ENCODE peak calls at places on chromosomes 12 and 14, in eight cellular contexts. One of them, this sample, is unnamed.
A peak's percentile ranks its signal among the peaks of the same experiment; 100 is the strongest.

GRCh38 chr12:71799105-71799504 is 40.5 kb upstream of the TBC1D15 start:
- DNase-seq in neural progenitor cell: peak; percentile 14
- DNase-seq in lung microvascular endothelial cell: peak; percentile 53
- DNase-seq in G401: no peak
- DNase-seq in HL-60: no peak
- DNase-seq in NCI-H526: no peak
- DNase-seq in HCT116: no peak
- DNase-seq in naive thymus-derived CD4-positive, alpha-beta T cell: no peak
- DNase-seq in this sample: no peak

GRCh38 chr12:1533205-1533601 is 61.2 kb downstream of the FBXL14 start:
- DNase-seq in NCI-H526: peak; percentile 68
- DNase-seq in G401: peak; percentile 44
- DNase-seq in naive thymus-derived CD4-positive, alpha-beta T cell: no peak
- DNase-seq in HL-60: peak; percentile 21
- DNase-seq in neural progenitor cell: no peak
- DNase-seq in HCT116: no peak
- DNase-seq in lung microvascular endothelial cell: no peak
- DNase-seq in this sample: peak; percentile 19

GRCh38 chr14:97445367-97445766 is 648.2 kb downstream of the VRK1 start:
- DNase-seq in lung microvascular endothelial cell: no peak
- DNase-seq in neural progenitor cell: no peak
- DNase-seq in G401: no peak
- DNase-seq in HCT116: no peak
- DNase-seq in naive thymus-derived CD4-positive, alpha-beta T cell: no peak
- DNase-seq in NCI-H526: peak; percentile 96
- DNase-seq in HL-60: no peak
- DNase-seq in this sample: no peak

GRCh38 chr14:58072288-58073071 is 79.5 kb downstream of the ARMH4 start:
- DNase-seq in G401: peak; percentile 83
- DNase-seq in lung microvascular endothelial cell: peak; percentile 80
- DNase-seq in naive thymus-derived CD4-positive, alpha-beta T cell: peak; percentile 29
- DNase-seq in HCT116: peak; percentile 65
- DNase-seq in HL-60: peak; percentile 57
- DNase-seq in NCI-H526: peak; percentile 26
- DNase-seq in neural progenitor cell: peak; percentile 77
- DNase-seq in this sample: no peak

GRCh38 chr12:6925543-6926279 is 2.0 kb upstream of the ATN1 start:
- DNase-seq in HCT116: peak; percentile 90
- DNase-seq in naive thymus-derived CD4-positive, alpha-beta T cell: no peak
- DNase-seq in G401: peak; percentile 94
- DNase-seq in HL-60: no peak
- DNase-seq in NCI-H526: no peak
- DNase-seq in neural progenitor cell: peak; percentile 77
- DNase-seq in lung microvascular endothelial cell: no peak
- DNase-seq in this sample: no peak

GRCh38 chr14:39368261-39368959 is 63.8 kb downstream of the FBXO33 start:
- DNase-seq in NCI-H526: peak; percentile 8
- DNase-seq in naive thymus-derived CD4-positive, alpha-beta T cell: no peak
- DNase-seq in lung microvascular endothelial cell: peak; percentile 81
- DNase-seq in neural progenitor cell: peak; percentile 89
- DNase-seq in HCT116: peak; percentile 44
- DNase-seq in G401: peak; percentile 87
- DNase-seq in HL-60: peak; percentile 56
- DNase-seq in this sample: no peak

GRCh38 chr12:92444763-92445162 is 258.0 kb upstream of the PLEKHG7 start:
- DNase-seq in neural progenitor cell: no peak
- DNase-seq in lung microvascular endothelial cell: no peak
- DNase-seq in HCT116: no peak
- DNase-seq in naive thymus-derived CD4-positive, alpha-beta T cell: no peak
- DNase-seq in NCI-H526: no peak
- DNase-seq in HL-60: peak; percentile 86
- DNase-seq in G401: no peak
- DNase-seq in this sample: no peak

GRCh38 chr14:77342726-77343397 is 22.0 kb downstream of the GSTZ1 start:
- DNase-seq in neural progenitor cell: no peak
- DNase-seq in HCT116: no peak
- DNase-seq in lung microvascular endothelial cell: no peak
- DNase-seq in G401: no peak
- DNase-seq in naive thymus-derived CD4-positive, alpha-beta T cell: no peak
- DNase-seq in NCI-H526: no peak
- DNase-seq in HL-60: no peak
- DNase-seq in this sample: no peak

GRCh38 chr14:95993768-95994592 is 45.2 kb upstream of the C14orf132 start:
- DNase-seq in G401: peak; percentile 75
- DNase-seq in NCI-H526: peak; percentile 40
- DNase-seq in lung microvascular endothelial cell: peak; percentile 63
- DNase-seq in naive thymus-derived CD4-positive, alpha-beta T cell: no peak
- DNase-seq in HCT116: peak; percentile 43
- DNase-seq in neural progenitor cell: peak; percentile 91
- DNase-seq in HL-60: peak; percentile 17
- DNase-seq in this sample: no peak

GRCh38 chr14:104392001-104392395 is 187.6 kb upstream of the C14orf180 start:
- DNase-seq in NCI-H526: no peak
- DNase-seq in G401: no peak
- DNase-seq in HCT116: no peak
- DNase-seq in HL-60: no peak
- DNase-seq in neural progenitor cell: no peak
- DNase-seq in lung microvascular endothelial cell: no peak
- DNase-seq in naive thymus-derived CD4-positive, alpha-beta T cell: peak; percentile 17
- DNase-seq in this sample: no peak

GRCh38 chr12:4217091-4217490 is 56.5 kb upstream of the CCND2 start:
- DNase-seq in naive thymus-derived CD4-positive, alpha-beta T cell: no peak
- DNase-seq in neural progenitor cell: no peak
- DNase-seq in lung microvascular endothelial cell: no peak
- DNase-seq in HCT116: no peak
- DNase-seq in HL-60: peak; percentile 46
- DNase-seq in NCI-H526: no peak
- DNase-seq in G401: no peak
- DNase-seq in this sample: no peak

GRCh38 chr14:21171128-21171527 is 15.3 kb upstream of the OR5AU1 start:
- DNase-seq in G401: no peak
- DNase-seq in neural progenitor cell: no peak
- DNase-seq in HCT116: no peak
- DNase-seq in HL-60: no peak
- DNase-seq in lung microvascular endothelial cell: no peak
- DNase-seq in NCI-H526: no peak
- DNase-seq in naive thymus-derived CD4-positive, alpha-beta T cell: no peak
- DNase-seq in this sample: no peak

GRCh38 chr12:28497889-28498411 is 307.7 kb downstream of the CCDC91 start:
- DNase-seq in NCI-H526: no peak
- DNase-seq in naive thymus-derived CD4-positive, alpha-beta T cell: no peak
- DNase-seq in HCT116: peak; percentile 7
- DNase-seq in G401: no peak
- DNase-seq in HL-60: no peak
- DNase-seq in lung microvascular endothelial cell: no peak
- DNase-seq in neural progenitor cell: no peak
- DNase-seq in this sample: no peak

GRCh38 chr14:28436821-28437220 is 329.8 kb upstream of the FOXG1 start:
- DNase-seq in HCT116: no peak
- DNase-seq in lung microvascular endothelial cell: no peak
- DNase-seq in naive thymus-derived CD4-positive, alpha-beta T cell: no peak
- DNase-seq in neural progenitor cell: no peak
- DNase-seq in G401: no peak
- DNase-seq in HL-60: no peak
- DNase-seq in NCI-H526: no peak
- DNase-seq in this sample: no peak

GRCh38 chr12:89390802-89391673 is 38.7 kb upstream of the DUSP6 start:
- DNase-seq in G401: peak; percentile 45
- DNase-seq in NCI-H526: no peak
- DNase-seq in neural progenitor cell: no peak
- DNase-seq in naive thymus-derived CD4-positive, alpha-beta T cell: no peak
- DNase-seq in HL-60: peak; percentile 28
- DNase-seq in lung microvascular endothelial cell: no peak
- DNase-seq in HCT116: no peak
- DNase-seq in this sample: no peak

GRCh38 chr14:100067971-100068959 is 3.0 kb downstream of the EVL start:
- DNase-seq in G401: no peak
- DNase-seq in HCT116: peak; percentile 21
- DNase-seq in neural progenitor cell: no peak
- DNase-seq in lung microvascular endothelial cell: peak; percentile 65
- DNase-seq in NCI-H526: no peak
- DNase-seq in naive thymus-derived CD4-positive, alpha-beta T cell: peak; percentile 86
- DNase-seq in HL-60: peak; percentile 82
- DNase-seq in this sample: peak; percentile 87

GRCh38 chr12:14554281-14555008 is 13.2 kb downstream of the PLBD1 start:
- DNase-seq in naive thymus-derived CD4-positive, alpha-beta T cell: no peak
- DNase-seq in neural progenitor cell: no peak
- DNase-seq in NCI-H526: no peak
- DNase-seq in HCT116: peak; percentile 13
- DNase-seq in lung microvascular endothelial cell: peak; percentile 47
- DNase-seq in HL-60: peak; percentile 78
- DNase-seq in G401: peak; percentile 66
- DNase-seq in this sample: no peak

GRCh38 chr14:104152246-104152575 is 13.8 kb downstream of the KIF26A start:
- DNase-seq in naive thymus-derived CD4-positive, alpha-beta T cell: no peak
- DNase-seq in HL-60: no peak
- DNase-seq in lung microvascular endothelial cell: no peak
- DNase-seq in HCT116: no peak
- DNase-seq in NCI-H526: no peak
- DNase-seq in G401: no peak
- DNase-seq in neural progenitor cell: no peak
- DNase-seq in this sample: no peak

GRCh38 chr14:42944284-42944683 is 1337.6 kb downstream of the LRFN5 start:
- DNase-seq in G401: no peak
- DNase-seq in neural progenitor cell: no peak
- DNase-seq in naive thymus-derived CD4-positive, alpha-beta T cell: no peak
- DNase-seq in lung microvascular endothelial cell: no peak
- DNase-seq in NCI-H526: no peak
- DNase-seq in HL-60: no peak
- DNase-seq in HCT116: no peak
- DNase-seq in this sample: no peak

GRCh38 chr12:121001060-121001459 is 15.2 kb downstream of the C12orf43 start:
- DNase-seq in HCT116: no peak
- DNase-seq in NCI-H526: no peak
- DNase-seq in lung microvascular endothelial cell: no peak
- DNase-seq in G401: no peak
- DNase-seq in naive thymus-derived CD4-positive, alpha-beta T cell: no peak
- DNase-seq in neural progenitor cell: no peak
- DNase-seq in HL-60: no peak
- DNase-seq in this sample: no peak

GRCh38 chr12:67111182-67111581 is 158.0 kb upstream of the CAND1 start:
- DNase-seq in G401: no peak
- DNase-seq in HCT116: no peak
- DNase-seq in lung microvascular endothelial cell: no peak
- DNase-seq in NCI-H526: no peak
- DNase-seq in HL-60: no peak
- DNase-seq in naive thymus-derived CD4-positive, alpha-beta T cell: no peak
- DNase-seq in neural progenitor cell: peak; percentile 40
- DNase-seq in this sample: no peak

GRCh38 chr14:32593290-32593942 is 264.3 kb downstream of the AKAP6 start:
- DNase-seq in HCT116: no peak
- DNase-seq in naive thymus-derived CD4-positive, alpha-beta T cell: no peak
- DNase-seq in lung microvascular endothelial cell: no peak
- DNase-seq in HL-60: no peak
- DNase-seq in G401: no peak
- DNase-seq in NCI-H526: no peak
- DNase-seq in neural progenitor cell: no peak
- DNase-seq in this sample: no peak

GRCh38 chr12:40382217-40382616 is 157.4 kb downstream of the LRRK2 start:
- DNase-seq in naive thymus-derived CD4-positive, alpha-beta T cell: no peak
- DNase-seq in HCT116: no peak
- DNase-seq in HL-60: no peak
- DNase-seq in neural progenitor cell: no peak
- DNase-seq in lung microvascular endothelial cell: no peak
- DNase-seq in NCI-H526: no peak
- DNase-seq in G401: no peak
- DNase-seq in this sample: no peak

GRCh38 chr12:17971850-17972249 is 118.1 kb downstream of the RERGL start:
- DNase-seq in HL-60: no peak
- DNase-seq in NCI-H526: no peak
- DNase-seq in lung microvascular endothelial cell: peak; percentile 2
- DNase-seq in naive thymus-derived CD4-positive, alpha-beta T cell: no peak
- DNase-seq in G401: no peak
- DNase-seq in neural progenitor cell: no peak
- DNase-seq in HCT116: no peak
- DNase-seq in this sample: no peak

GRCh38 chr14:93683241-93683640 is 105.0 kb downstream of the PRIMA1 start:
- DNase-seq in HCT116: peak; percentile 48
- DNase-seq in NCI-H526: no peak
- DNase-seq in HL-60: no peak
- DNase-seq in G401: peak; percentile 9
- DNase-seq in naive thymus-derived CD4-positive, alpha-beta T cell: no peak
- DNase-seq in neural progenitor cell: peak; percentile 45
- DNase-seq in lung microvascular endothelial cell: no peak
- DNase-seq in this sample: no peak

GRCh38 chr12:76685246-76685678 is 78.7 kb upstream of the ZDHHC17 start:
- DNase-seq in HCT116: no peak
- DNase-seq in neural progenitor cell: peak; percentile 56
- DNase-seq in G401: peak; percentile 83
- DNase-seq in NCI-H526: no peak
- DNase-seq in lung microvascular endothelial cell: peak; percentile 43
- DNase-seq in naive thymus-derived CD4-positive, alpha-beta T cell: no peak
- DNase-seq in HL-60: no peak
- DNase-seq in this sample: no peak

GRCh38 chr14:92039073-92039719 is 663 bp downstream of the TRIP11 start:
- DNase-seq in HL-60: no peak
- DNase-seq in HCT116: peak; percentile 49
- DNase-seq in neural progenitor cell: peak; percentile 79
- DNase-seq in naive thymus-derived CD4-positive, alpha-beta T cell: no peak
- DNase-seq in lung microvascular endothelial cell: peak; percentile 69
- DNase-seq in G401: peak; percentile 65
- DNase-seq in NCI-H526: peak; percentile 56
- DNase-seq in this sample: peak; percentile 69

GRCh38 chr14:59283380-59283779 is 94.9 kb downstream of the DAAM1 start:
- DNase-seq in naive thymus-derived CD4-positive, alpha-beta T cell: no peak
- DNase-seq in NCI-H526: no peak
- DNase-seq in G401: no peak
- DNase-seq in neural progenitor cell: no peak
- DNase-seq in HCT116: no peak
- DNase-seq in lung microvascular endothelial cell: no peak
- DNase-seq in HL-60: no peak
- DNase-seq in this sample: no peak

GRCh38 chr12:8692573-8692972 is 5.2 kb upstream of the RIMKLB start:
- DNase-seq in neural progenitor cell: peak; percentile 80
- DNase-seq in lung microvascular endothelial cell: no peak
- DNase-seq in NCI-H526: peak; percentile 84
- DNase-seq in G401: peak; percentile 88
- DNase-seq in HCT116: no peak
- DNase-seq in naive thymus-derived CD4-positive, alpha-beta T cell: no peak
- DNase-seq in HL-60: no peak
- DNase-seq in this sample: no peak

GRCh38 chr12:15122349-15122748 is 98.9 kb downstream of the RERG start:
- DNase-seq in naive thymus-derived CD4-positive, alpha-beta T cell: no peak
- DNase-seq in HCT116: no peak
- DNase-seq in HL-60: no peak
- DNase-seq in neural progenitor cell: no peak
- DNase-seq in NCI-H526: no peak
- DNase-seq in lung microvascular endothelial cell: no peak
- DNase-seq in G401: no peak
- DNase-seq in this sample: no peak

GRCh38 chr12:118312578-118312977 is 60.1 kb downstream of the TAOK3 start:
- DNase-seq in lung microvascular endothelial cell: peak; percentile 43
- DNase-seq in NCI-H526: no peak
- DNase-seq in neural progenitor cell: no peak
- DNase-seq in naive thymus-derived CD4-positive, alpha-beta T cell: no peak
- DNase-seq in G401: no peak
- DNase-seq in HL-60: no peak
- DNase-seq in HCT116: no peak
- DNase-seq in this sample: no peak

GRCh38 chr14:58942516-58942915 is 246.0 kb upstream of the DAAM1 start:
- DNase-seq in NCI-H526: no peak
- DNase-seq in naive thymus-derived CD4-positive, alpha-beta T cell: no peak
- DNase-seq in HL-60: no peak
- DNase-seq in lung microvascular endothelial cell: no peak
- DNase-seq in G401: no peak
- DNase-seq in HCT116: no peak
- DNase-seq in neural progenitor cell: no peak
- DNase-seq in this sample: no peak

GRCh38 chr12:4285070-4285469 is 11.5 kb downstream of the CCND2 start:
- DNase-seq in lung microvascular endothelial cell: no peak
- DNase-seq in NCI-H526: no peak
- DNase-seq in neural progenitor cell: no peak
- DNase-seq in naive thymus-derived CD4-positive, alpha-beta T cell: no peak
- DNase-seq in HCT116: no peak
- DNase-seq in HL-60: no peak
- DNase-seq in G401: no peak
- DNase-seq in this sample: no peak

GRCh38 chr14:65261425-65261920 is 151.1 kb upstream of the FUT8 start:
- DNase-seq in HL-60: no peak
- DNase-seq in G401: no peak
- DNase-seq in HCT116: no peak
- DNase-seq in neural progenitor cell: no peak
- DNase-seq in naive thymus-derived CD4-positive, alpha-beta T cell: no peak
- DNase-seq in NCI-H526: no peak
- DNase-seq in lung microvascular endothelial cell: no peak
- DNase-seq in this sample: no peak